ENCODE peak calls at places on chromosomes 3 and 15, in eight cellular contexts. F, I, Z, V, H, R, D and N are unnamed samples.

GRCh38 chr15:88191806-88192165 is 64.8 kb downstream of the NTRK3 start:
- DNase-seq in F (no peak), I (no peak), Z (no peak), V (no peak), H (no peak), R (no peak), D (no peak), N (no peak)

GRCh38 chr3:167859610-167860009 is 124.1 kb downstream of the SERPINI1 start:
- DNase-seq in F (no peak), I (no peak), Z (no peak), V (no peak), H (no peak), R (no peak), D (no peak), N (no peak)

GRCh38 chr15:89809093-89809786 is 5.4 kb downstream of the ANPEP start:
- DNase-seq in F (no peak), I (no peak), Z (no peak), V (no peak), H (no peak), R (no peak), D (peak; percentile 73), N (no peak)

GRCh38 chr3:23805881-23806321 is at the start of gene UBE2E1:
- DNase-seq in F (peak; percentile 84), I (peak; percentile 80), Z (peak; percentile 65), V (peak; percentile 81), H (peak; percentile 39), R (peak; percentile 77), D (peak; percentile 71), N (peak; percentile 21)

GRCh38 chr15:40331026-40331425 is 7.5 kb downstream of the INAFM2 start:
- DNase-seq in F (no peak), I (no peak), Z (no peak), V (no peak), H (no peak), R (no peak), D (no peak), N (no peak)

GRCh38 chr15:99143655-99144610 is 39.1 kb downstream of the SYNM start:
- DNase-seq in F (peak; percentile 52), I (peak; percentile 63), Z (peak; percentile 80), V (no peak), H (peak; percentile 78), R (no peak), D (peak; percentile 52), N (peak; percentile 37)

GRCh38 chr3:168123211-168124173 is 27.8 kb upstream of the GOLIM4 start:
- DNase-seq in F (no peak), I (no peak), Z (no peak), V (no peak), H (no peak), R (no peak), D (no peak), N (no peak)

GRCh38 chr3:112857526-112857925 is 10.9 kb upstream of the CD200R1L start:
- DNase-seq in F (no peak), I (no peak), Z (no peak), V (no peak), H (no peak), R (no peak), D (no peak), N (no peak)

GRCh38 chr3:142929109-142929508 is 34.4 kb downstream of the PAQR9 start:
- DNase-seq in F (peak; percentile 35), I (peak; percentile 21), Z (no peak), V (no peak), H (peak; percentile 64), R (peak; percentile 38), D (peak; percentile 25), N (no peak)

GRCh38 chr3:136250862-136251460 is 821 bp downstream of the PCCB start:
- DNase-seq in F (peak; percentile 82), I (peak; percentile 51), Z (peak; percentile 28), V (peak; percentile 74), H (no peak), R (peak; percentile 66), D (peak; percentile 76), N (peak; percentile 8)

GRCh38 chr3:174614046-174614445 is 245.1 kb upstream of the NAALADL2 start:
- DNase-seq in F (no peak), I (no peak), Z (no peak), V (no peak), H (no peak), R (peak; percentile 4), D (no peak), N (no peak)

GRCh38 chr3:192130534-192131132 is 596.7 kb downstream of the FGF12 start:
- DNase-seq in F (peak; percentile 34), I (no peak), Z (no peak), V (peak; percentile 45), H (peak; percentile 53), R (peak; percentile 73), D (peak; percentile 56), N (no peak)

GRCh38 chr15:36484038-36484778 is 95.2 kb upstream of the CDIN1 start:
- DNase-seq in F (no peak), I (no peak), Z (no peak), V (no peak), H (peak; percentile 59), R (no peak), D (no peak), N (no peak)

GRCh38 chr3:101635954-101636798 is 40.8 kb downstream of the ZBTB11 start:
- DNase-seq in F (peak; percentile 26), I (peak; percentile 55), Z (peak; percentile 12), V (peak; percentile 57), H (peak; percentile 27), R (peak; percentile 72), D (peak; percentile 42), N (no peak)

GRCh38 chr15:27897481-27897880 is 201.6 kb downstream of the OCA2 start:
- DNase-seq in F (no peak), I (no peak), Z (no peak), V (no peak), H (no peak), R (no peak), D (no peak), N (no peak)

GRCh38 chr15:96657096-96657495 is 326.6 kb downstream of the NR2F2 start:
- DNase-seq in F (no peak), I (no peak), Z (no peak), V (no peak), H (no peak), R (no peak), D (no peak), N (no peak)

GRCh38 chr3:184315506-184315867 is 1.1 kb downstream of the EIF4G1 start:
- DNase-seq in F (no peak), I (no peak), Z (no peak), V (no peak), H (no peak), R (no peak), D (no peak), N (no peak)

GRCh38 chr15:72890043-72890442 is 106.5 kb upstream of the ADPGK start:
- DNase-seq in F (no peak), I (no peak), Z (no peak), V (no peak), H (no peak), R (peak; percentile 4), D (no peak), N (no peak)

GRCh38 chr3:31762888-31763351 is 218.1 kb downstream of the OSBPL10 start:
- DNase-seq in F (no peak), I (no peak), Z (no peak), V (no peak), H (no peak), R (no peak), D (no peak), N (no peak)

GRCh38 chr3:177056927-177057326 is 140.4 kb downstream of the TBL1XR1 start:
- DNase-seq in F (no peak), I (no peak), Z (no peak), V (no peak), H (no peak), R (no peak), D (no peak), N (no peak)

GRCh38 chr15:57706405-57707209 is at the start of gene POLR2M:
- DNase-seq in F (peak; percentile 94), I (peak; percentile 94), Z (peak; percentile 99), V (peak; percentile 96), H (peak; percentile 98), R (peak; percentile 98), D (peak; percentile 98), N (peak; percentile 93)
- TF ChIP-seq CTCF in F (no peak), I (no peak), Z (no peak), V (no peak), H (no peak), R (no peak), D (no peak), N (no peak)

DNA sequence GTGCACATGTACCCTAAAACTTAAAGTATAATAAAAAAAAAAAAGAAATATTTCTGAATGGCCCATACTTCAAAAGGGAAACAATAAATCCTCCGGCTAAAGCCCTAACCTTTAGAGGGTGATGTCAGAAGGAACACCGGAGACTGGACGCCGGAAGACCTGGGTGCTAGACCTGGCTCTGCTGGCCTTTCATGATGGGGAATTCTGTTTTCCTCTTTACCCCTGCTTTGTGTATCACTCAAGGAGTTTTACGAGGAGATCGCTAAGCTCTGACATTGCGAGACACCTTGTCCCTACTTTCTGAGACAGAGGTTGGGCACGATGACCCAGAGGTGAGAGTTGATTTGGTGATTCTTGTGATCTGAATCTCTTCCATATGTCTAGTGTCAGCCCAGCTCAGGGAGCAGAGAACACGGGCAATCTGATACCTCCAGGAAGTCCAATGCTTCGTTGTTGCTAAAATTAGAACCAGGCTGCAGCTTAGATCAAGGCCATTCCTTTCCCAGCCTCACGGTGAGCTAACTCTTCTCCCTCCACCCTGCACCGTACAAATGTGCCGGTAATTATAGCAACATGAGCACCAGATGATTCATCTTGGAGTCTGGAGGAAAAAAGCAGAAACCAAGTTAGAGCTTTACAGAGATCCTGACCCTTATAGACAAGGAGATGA is 42.0 kb upstream of the CFAP161 start:
- DNase-seq in F (no peak), I (no peak), Z (peak; percentile 95), V (peak; percentile 46), H (peak; percentile 83), R (peak; percentile 64), D (peak; percentile 79), N (peak; percentile 88)
- H3K4me3 ChIP-seq in F (no peak overlapping the region), I (no peak overlapping the region), Z (peak overlapping the region; percentile 3), V (no peak overlapping the region), H (no peak overlapping the region), R (no peak overlapping the region), D (no peak overlapping the region), N (no peak overlapping the region)

DNA sequence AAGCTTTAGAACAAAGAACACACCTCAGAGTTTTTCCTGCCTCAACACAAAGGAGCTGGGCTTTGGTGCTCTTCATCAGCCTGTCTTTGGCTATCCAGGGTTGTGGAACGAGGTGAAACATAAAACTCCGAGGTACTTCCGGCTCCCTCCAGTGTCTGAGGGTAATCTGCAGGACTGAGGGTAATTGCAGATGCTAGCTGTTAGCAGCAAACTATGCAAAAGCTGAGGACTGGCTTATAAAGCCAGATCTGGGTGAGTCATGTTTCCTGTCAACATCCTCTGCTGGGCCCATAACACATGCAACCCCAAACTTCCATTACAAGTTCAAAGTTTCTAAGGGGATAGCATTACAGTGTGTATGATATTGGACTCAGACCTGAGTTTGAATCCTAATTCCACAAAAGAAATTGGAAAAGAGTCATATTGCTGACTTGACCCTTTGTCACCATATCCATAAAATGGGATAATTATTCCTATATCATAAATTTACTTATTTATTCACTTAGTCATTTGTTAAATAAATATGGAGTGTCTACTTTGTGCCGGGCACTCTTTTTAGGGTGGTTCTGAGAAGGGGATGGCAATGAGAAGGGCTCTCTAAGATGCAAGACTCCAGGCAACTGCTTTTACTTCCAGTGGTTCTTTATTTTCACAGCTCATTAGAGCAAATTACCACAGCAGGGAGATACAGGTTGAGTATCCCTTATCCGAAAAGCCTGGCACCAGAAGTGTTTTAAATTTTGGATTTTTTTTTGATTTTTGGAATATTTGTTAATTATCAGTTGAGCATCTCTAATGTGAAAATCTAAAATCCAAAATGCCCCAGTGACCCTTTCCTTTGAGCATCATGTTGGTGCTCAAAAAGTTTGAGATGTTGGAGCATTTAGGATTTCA is 9.5 kb upstream of the TRIM69 start:
- DNase-seq in F (peak; percentile 73), I (no peak), Z (peak; percentile 88), V (peak; percentile 58), H (peak; percentile 89), R (peak; percentile 98), D (peak; percentile 39), N (peak; percentile 89)
- TF ChIP-seq CTCF in F (no peak), I (no peak), Z (no peak), V (no peak), H (no peak), R (no peak), D (no peak), N (no peak)

GRCh38 chr3:147356909-147357733 is 49.2 kb downstream of the ZIC4 start:
- DNase-seq in F (no peak), I (no peak), Z (no peak), V (no peak), H (no peak), R (no peak), D (no peak), N (no peak)
- H3K4me3 ChIP-seq in F (no peak overlapping the region), I (no peak overlapping the region), Z (no peak overlapping the region), V (no peak overlapping the region), H (no peak overlapping the region), R (no peak overlapping the region), D (no peak overlapping the region), N (no peak overlapping the region)